ENCODE peak calls at places on chromosomes 16 and 17, in ten cellular contexts. One of them, this sample, is unnamed.
A peak's percentile ranks its signal among the peaks of the same experiment; 100 is the strongest.

GRCh38 chr16:5065813-5066212 is at the start of gene C16orf89:
- DNase-seq in activated T-cell treated with anti-CD3 and anti-CD28 coated beads for 1 hour: no peak
- DNase-seq in fibroblast of pulmonary artery: no peak
- DNase-seq in effector memory CD4-positive, alpha-beta T cell: no peak
- DNase-seq in ovary: no peak
- DNase-seq in AG08396: no peak
- DNase-seq in NB4: no peak
- DNase-seq in activated CD8-positive, alpha-beta T cell treated with anti-CD3 and anti-CD28 coated beads for 36 hours: no peak
- DNase-seq in activated naive CD4-positive, alpha-beta T cell treated with anti-CD3 and anti-CD28 coated beads for 36 hours: no peak
- DNase-seq in uterus: no peak
- DNase-seq in this sample: no peak

GRCh38 chr17:44444735-44445105 is 55.3 kb upstream of the ITGA2B start:
- DNase-seq in uterus: no peak
- DNase-seq in activated T-cell treated with anti-CD3 and anti-CD28 coated beads for 1 hour: no peak
- DNase-seq in NB4: no peak
- DNase-seq in activated CD8-positive, alpha-beta T cell treated with anti-CD3 and anti-CD28 coated beads for 36 hours: no peak
- DNase-seq in ovary: no peak
- DNase-seq in effector memory CD4-positive, alpha-beta T cell: no peak
- DNase-seq in AG08396: no peak
- DNase-seq in fibroblast of pulmonary artery: peak; percentile 28
- DNase-seq in activated naive CD4-positive, alpha-beta T cell treated with anti-CD3 and anti-CD28 coated beads for 36 hours: no peak
- DNase-seq in this sample: no peak

GRCh38 chr17:58232707-58233156 is 5.7 kb upstream of the LPO start:
- DNase-seq in activated naive CD4-positive, alpha-beta T cell treated with anti-CD3 and anti-CD28 coated beads for 36 hours: no peak
- DNase-seq in ovary: no peak
- DNase-seq in activated T-cell treated with anti-CD3 and anti-CD28 coated beads for 1 hour: no peak
- DNase-seq in effector memory CD4-positive, alpha-beta T cell: no peak
- DNase-seq in uterus: no peak
- DNase-seq in NB4: peak; percentile 96
- DNase-seq in fibroblast of pulmonary artery: peak; percentile 88
- DNase-seq in AG08396: peak; percentile 36
- DNase-seq in activated CD8-positive, alpha-beta T cell treated with anti-CD3 and anti-CD28 coated beads for 36 hours: peak; percentile 64
- DNase-seq in this sample: peak; percentile 49

GRCh38 chr17:8955560-8955959 is 9.9 kb downstream of the PIK3R5 start:
- DNase-seq in activated CD8-positive, alpha-beta T cell treated with anti-CD3 and anti-CD28 coated beads for 36 hours: no peak
- DNase-seq in AG08396: no peak
- DNase-seq in uterus: no peak
- DNase-seq in NB4: peak; percentile 67
- DNase-seq in ovary: no peak
- DNase-seq in activated naive CD4-positive, alpha-beta T cell treated with anti-CD3 and anti-CD28 coated beads for 36 hours: no peak
- DNase-seq in activated T-cell treated with anti-CD3 and anti-CD28 coated beads for 1 hour: no peak
- DNase-seq in fibroblast of pulmonary artery: no peak
- DNase-seq in effector memory CD4-positive, alpha-beta T cell: no peak
- DNase-seq in this sample: no peak

GRCh38 chr16:46826618-46827017 is 4.4 kb downstream of the C16orf87 start:
- DNase-seq in NB4: no peak
- DNase-seq in ovary: no peak
- DNase-seq in uterus: no peak
- DNase-seq in effector memory CD4-positive, alpha-beta T cell: no peak
- DNase-seq in activated naive CD4-positive, alpha-beta T cell treated with anti-CD3 and anti-CD28 coated beads for 36 hours: no peak
- DNase-seq in AG08396: no peak
- DNase-seq in activated T-cell treated with anti-CD3 and anti-CD28 coated beads for 1 hour: no peak
- DNase-seq in fibroblast of pulmonary artery: peak; percentile 11
- DNase-seq in activated CD8-positive, alpha-beta T cell treated with anti-CD3 and anti-CD28 coated beads for 36 hours: no peak
- DNase-seq in this sample: no peak

GRCh38 chr16:49563666-49564065 is 190.1 kb downstream of the C16orf78 start:
- DNase-seq in AG08396: no peak
- DNase-seq in fibroblast of pulmonary artery: no peak
- DNase-seq in effector memory CD4-positive, alpha-beta T cell: no peak
- DNase-seq in activated naive CD4-positive, alpha-beta T cell treated with anti-CD3 and anti-CD28 coated beads for 36 hours: no peak
- DNase-seq in activated CD8-positive, alpha-beta T cell treated with anti-CD3 and anti-CD28 coated beads for 36 hours: no peak
- DNase-seq in activated T-cell treated with anti-CD3 and anti-CD28 coated beads for 1 hour: no peak
- DNase-seq in uterus: no peak
- DNase-seq in NB4: no peak
- DNase-seq in ovary: no peak
- DNase-seq in this sample: no peak

GRCh38 chr16:66687906-66688625 is 8.5 kb downstream of the CMTM4 start:
- DNase-seq in ovary: no peak
- DNase-seq in activated CD8-positive, alpha-beta T cell treated with anti-CD3 and anti-CD28 coated beads for 36 hours: no peak
- DNase-seq in uterus: no peak
- DNase-seq in AG08396: no peak
- DNase-seq in activated T-cell treated with anti-CD3 and anti-CD28 coated beads for 1 hour: no peak
- DNase-seq in fibroblast of pulmonary artery: no peak
- DNase-seq in activated naive CD4-positive, alpha-beta T cell treated with anti-CD3 and anti-CD28 coated beads for 36 hours: no peak
- DNase-seq in effector memory CD4-positive, alpha-beta T cell: no peak
- DNase-seq in NB4: no peak
- DNase-seq in this sample: peak; percentile 39

GRCh38 chr17:79792984-79793923 is 3.6 kb downstream of the CBX8 start:
- DNase-seq in fibroblast of pulmonary artery: peak; percentile 76
- DNase-seq in activated naive CD4-positive, alpha-beta T cell treated with anti-CD3 and anti-CD28 coated beads for 36 hours: no peak
- DNase-seq in AG08396: peak; percentile 91
- DNase-seq in NB4: no peak
- DNase-seq in activated CD8-positive, alpha-beta T cell treated with anti-CD3 and anti-CD28 coated beads for 36 hours: no peak
- DNase-seq in ovary: peak; percentile 59
- DNase-seq in uterus: no peak
- DNase-seq in effector memory CD4-positive, alpha-beta T cell: no peak
- DNase-seq in activated T-cell treated with anti-CD3 and anti-CD28 coated beads for 1 hour: no peak
- DNase-seq in this sample: no peak

GRCh38 chr17:20941872-20942271 is 100.9 kb downstream of the USP22 start:
- DNase-seq in fibroblast of pulmonary artery: no peak
- DNase-seq in ovary: no peak
- DNase-seq in activated CD8-positive, alpha-beta T cell treated with anti-CD3 and anti-CD28 coated beads for 36 hours: no peak
- DNase-seq in AG08396: no peak
- DNase-seq in activated naive CD4-positive, alpha-beta T cell treated with anti-CD3 and anti-CD28 coated beads for 36 hours: no peak
- DNase-seq in effector memory CD4-positive, alpha-beta T cell: no peak
- DNase-seq in activated T-cell treated with anti-CD3 and anti-CD28 coated beads for 1 hour: no peak
- DNase-seq in NB4: no peak
- DNase-seq in uterus: no peak
- DNase-seq in this sample: no peak

GRCh38 chr17:82232322-82232785 is 3.5 kb downstream of the SLC16A3 start:
- DNase-seq in activated T-cell treated with anti-CD3 and anti-CD28 coated beads for 1 hour: no peak
- DNase-seq in activated CD8-positive, alpha-beta T cell treated with anti-CD3 and anti-CD28 coated beads for 36 hours: no peak
- DNase-seq in AG08396: no peak
- DNase-seq in NB4: no peak
- DNase-seq in effector memory CD4-positive, alpha-beta T cell: no peak
- DNase-seq in ovary: no peak
- DNase-seq in activated naive CD4-positive, alpha-beta T cell treated with anti-CD3 and anti-CD28 coated beads for 36 hours: no peak
- DNase-seq in uterus: peak; percentile 27
- DNase-seq in fibroblast of pulmonary artery: no peak
- DNase-seq in this sample: no peak

GRCh38 chr17:76032780-76033108 is 5.6 kb upstream of the EVPL start:
- DNase-seq in AG08396: no peak
- DNase-seq in activated CD8-positive, alpha-beta T cell treated with anti-CD3 and anti-CD28 coated beads for 36 hours: no peak
- DNase-seq in effector memory CD4-positive, alpha-beta T cell: no peak
- DNase-seq in NB4: no peak
- DNase-seq in ovary: no peak
- DNase-seq in fibroblast of pulmonary artery: no peak
- DNase-seq in activated T-cell treated with anti-CD3 and anti-CD28 coated beads for 1 hour: no peak
- DNase-seq in uterus: no peak
- DNase-seq in activated naive CD4-positive, alpha-beta T cell treated with anti-CD3 and anti-CD28 coated beads for 36 hours: no peak
- DNase-seq in this sample: no peak

GRCh38 chr17:14307560-14308024 is 6.7 kb downstream of the HS3ST3B1 start:
- DNase-seq in effector memory CD4-positive, alpha-beta T cell: no peak
- DNase-seq in activated T-cell treated with anti-CD3 and anti-CD28 coated beads for 1 hour: no peak
- DNase-seq in ovary: no peak
- DNase-seq in activated naive CD4-positive, alpha-beta T cell treated with anti-CD3 and anti-CD28 coated beads for 36 hours: peak; percentile 57
- DNase-seq in AG08396: peak; percentile 77
- DNase-seq in NB4: no peak
- DNase-seq in fibroblast of pulmonary artery: no peak
- DNase-seq in uterus: no peak
- DNase-seq in activated CD8-positive, alpha-beta T cell treated with anti-CD3 and anti-CD28 coated beads for 36 hours: peak; percentile 52
- DNase-seq in this sample: no peak

GRCh38 chr17:77778636-77779524 is 179.6 kb upstream of the TNRC6C start:
- DNase-seq in ovary: peak; percentile 24
- DNase-seq in fibroblast of pulmonary artery: peak; percentile 10
- DNase-seq in uterus: no peak
- DNase-seq in NB4: no peak
- DNase-seq in activated CD8-positive, alpha-beta T cell treated with anti-CD3 and anti-CD28 coated beads for 36 hours: no peak
- DNase-seq in activated naive CD4-positive, alpha-beta T cell treated with anti-CD3 and anti-CD28 coated beads for 36 hours: no peak
- DNase-seq in activated T-cell treated with anti-CD3 and anti-CD28 coated beads for 1 hour: no peak
- DNase-seq in AG08396: peak; percentile 52
- DNase-seq in effector memory CD4-positive, alpha-beta T cell: no peak
- DNase-seq in this sample: no peak

GRCh38 chr17:47649972-47650524 is 329 bp downstream of the KPNB1 start:
- DNase-seq in activated T-cell treated with anti-CD3 and anti-CD28 coated beads for 1 hour: peak; percentile 33
- DNase-seq in AG08396: no peak
- DNase-seq in NB4: no peak
- DNase-seq in activated naive CD4-positive, alpha-beta T cell treated with anti-CD3 and anti-CD28 coated beads for 36 hours: no peak
- DNase-seq in fibroblast of pulmonary artery: no peak
- DNase-seq in effector memory CD4-positive, alpha-beta T cell: peak; percentile 45
- DNase-seq in activated CD8-positive, alpha-beta T cell treated with anti-CD3 and anti-CD28 coated beads for 36 hours: peak; percentile 68
- DNase-seq in ovary: no peak
- DNase-seq in uterus: no peak
- DNase-seq in this sample: peak; percentile 87

GRCh38 chr16:16928532-16929101 is 542.1 kb downstream of the XYLT1 start:
- DNase-seq in fibroblast of pulmonary artery: no peak
- DNase-seq in AG08396: no peak
- DNase-seq in activated T-cell treated with anti-CD3 and anti-CD28 coated beads for 1 hour: no peak
- DNase-seq in ovary: no peak
- DNase-seq in activated naive CD4-positive, alpha-beta T cell treated with anti-CD3 and anti-CD28 coated beads for 36 hours: no peak
- DNase-seq in NB4: peak; percentile 3
- DNase-seq in uterus: no peak
- DNase-seq in effector memory CD4-positive, alpha-beta T cell: no peak
- DNase-seq in activated CD8-positive, alpha-beta T cell treated with anti-CD3 and anti-CD28 coated beads for 36 hours: no peak
- DNase-seq in this sample: no peak

GRCh38 chr16:17416461-17417221 is 54.1 kb downstream of the XYLT1 start:
- DNase-seq in fibroblast of pulmonary artery: peak; percentile 9
- DNase-seq in activated T-cell treated with anti-CD3 and anti-CD28 coated beads for 1 hour: peak; percentile 13
- DNase-seq in AG08396: peak; percentile 12
- DNase-seq in NB4: peak; percentile 90
- DNase-seq in activated CD8-positive, alpha-beta T cell treated with anti-CD3 and anti-CD28 coated beads for 36 hours: peak; percentile 78
- DNase-seq in activated naive CD4-positive, alpha-beta T cell treated with anti-CD3 and anti-CD28 coated beads for 36 hours: peak; percentile 72
- DNase-seq in effector memory CD4-positive, alpha-beta T cell: peak; percentile 19
- DNase-seq in uterus: no peak
- DNase-seq in ovary: no peak
- DNase-seq in this sample: peak; percentile 95

GRCh38 chr17:59762022-59762825 is 54.8 kb downstream of the VMP1 start:
- DNase-seq in effector memory CD4-positive, alpha-beta T cell: no peak
- DNase-seq in activated CD8-positive, alpha-beta T cell treated with anti-CD3 and anti-CD28 coated beads for 36 hours: peak; percentile 47
- DNase-seq in ovary: no peak
- DNase-seq in activated T-cell treated with anti-CD3 and anti-CD28 coated beads for 1 hour: no peak
- DNase-seq in activated naive CD4-positive, alpha-beta T cell treated with anti-CD3 and anti-CD28 coated beads for 36 hours: peak; percentile 51
- DNase-seq in fibroblast of pulmonary artery: peak; percentile 72
- DNase-seq in uterus: no peak
- DNase-seq in AG08396: no peak
- DNase-seq in NB4: peak; percentile 24
- DNase-seq in this sample: no peak

GRCh38 chr16:56878455-56878854 is 13.4 kb downstream of the SLC12A3 start:
- DNase-seq in effector memory CD4-positive, alpha-beta T cell: no peak
- DNase-seq in NB4: no peak
- DNase-seq in activated naive CD4-positive, alpha-beta T cell treated with anti-CD3 and anti-CD28 coated beads for 36 hours: no peak
- DNase-seq in activated T-cell treated with anti-CD3 and anti-CD28 coated beads for 1 hour: no peak
- DNase-seq in fibroblast of pulmonary artery: no peak
- DNase-seq in uterus: no peak
- DNase-seq in activated CD8-positive, alpha-beta T cell treated with anti-CD3 and anti-CD28 coated beads for 36 hours: no peak
- DNase-seq in AG08396: no peak
- DNase-seq in ovary: no peak
- DNase-seq in this sample: no peak

GRCh38 chr17:31580331-31581021 is 189.0 kb downstream of the RAB11FIP4 start:
- DNase-seq in activated CD8-positive, alpha-beta T cell treated with anti-CD3 and anti-CD28 coated beads for 36 hours: no peak
- DNase-seq in activated T-cell treated with anti-CD3 and anti-CD28 coated beads for 1 hour: no peak
- DNase-seq in AG08396: peak; percentile 65
- DNase-seq in uterus: peak; percentile 39
- DNase-seq in activated naive CD4-positive, alpha-beta T cell treated with anti-CD3 and anti-CD28 coated beads for 36 hours: no peak
- DNase-seq in NB4: peak; percentile 96
- DNase-seq in effector memory CD4-positive, alpha-beta T cell: no peak
- DNase-seq in ovary: peak; percentile 45
- DNase-seq in fibroblast of pulmonary artery: peak; percentile 80
- DNase-seq in this sample: no peak

GRCh38 chr17:81509048-81509686 is 3.4 kb downstream of the ACTG1 start:
- DNase-seq in NB4: no peak
- DNase-seq in effector memory CD4-positive, alpha-beta T cell: no peak
- DNase-seq in activated CD8-positive, alpha-beta T cell treated with anti-CD3 and anti-CD28 coated beads for 36 hours: no peak
- DNase-seq in uterus: no peak
- DNase-seq in fibroblast of pulmonary artery: peak; percentile 47
- DNase-seq in AG08396: no peak
- DNase-seq in activated naive CD4-positive, alpha-beta T cell treated with anti-CD3 and anti-CD28 coated beads for 36 hours: peak; percentile 20
- DNase-seq in activated T-cell treated with anti-CD3 and anti-CD28 coated beads for 1 hour: no peak
- DNase-seq in ovary: no peak
- DNase-seq in this sample: peak; percentile 79

GRCh38 chr17:13698832-13699231 is 97.1 kb upstream of the HS3ST3A1 start:
- DNase-seq in fibroblast of pulmonary artery: no peak
- DNase-seq in ovary: no peak
- DNase-seq in effector memory CD4-positive, alpha-beta T cell: no peak
- DNase-seq in activated CD8-positive, alpha-beta T cell treated with anti-CD3 and anti-CD28 coated beads for 36 hours: no peak
- DNase-seq in uterus: no peak
- DNase-seq in NB4: peak; percentile 14
- DNase-seq in activated naive CD4-positive, alpha-beta T cell treated with anti-CD3 and anti-CD28 coated beads for 36 hours: no peak
- DNase-seq in AG08396: no peak
- DNase-seq in activated T-cell treated with anti-CD3 and anti-CD28 coated beads for 1 hour: no peak
- DNase-seq in this sample: peak; percentile 48

GRCh38 chr17:78737332-78737731 is 44.7 kb downstream of the CYTH1 start:
- DNase-seq in fibroblast of pulmonary artery: peak; percentile 62
- DNase-seq in ovary: no peak
- DNase-seq in activated naive CD4-positive, alpha-beta T cell treated with anti-CD3 and anti-CD28 coated beads for 36 hours: no peak
- DNase-seq in AG08396: peak; percentile 43
- DNase-seq in uterus: no peak
- DNase-seq in effector memory CD4-positive, alpha-beta T cell: no peak
- DNase-seq in activated T-cell treated with anti-CD3 and anti-CD28 coated beads for 1 hour: no peak
- DNase-seq in NB4: peak; percentile 59
- DNase-seq in activated CD8-positive, alpha-beta T cell treated with anti-CD3 and anti-CD28 coated beads for 36 hours: no peak
- DNase-seq in this sample: no peak

GRCh38 chr17:19534562-19535149 is 1.0 kb downstream of the SLC47A1 start:
- DNase-seq in activated naive CD4-positive, alpha-beta T cell treated with anti-CD3 and anti-CD28 coated beads for 36 hours: no peak
- DNase-seq in NB4: no peak
- DNase-seq in ovary: no peak
- DNase-seq in activated T-cell treated with anti-CD3 and anti-CD28 coated beads for 1 hour: no peak
- DNase-seq in fibroblast of pulmonary artery: peak; percentile 16
- DNase-seq in effector memory CD4-positive, alpha-beta T cell: no peak
- DNase-seq in AG08396: no peak
- DNase-seq in uterus: no peak
- DNase-seq in activated CD8-positive, alpha-beta T cell treated with anti-CD3 and anti-CD28 coated beads for 36 hours: peak; percentile 55
- DNase-seq in this sample: no peak

GRCh38 chr17:11950771-11951519 is 46.3 kb downstream of the ZNF18 start:
- DNase-seq in activated naive CD4-positive, alpha-beta T cell treated with anti-CD3 and anti-CD28 coated beads for 36 hours: no peak
- DNase-seq in fibroblast of pulmonary artery: peak; percentile 12
- DNase-seq in uterus: no peak
- DNase-seq in ovary: no peak
- DNase-seq in AG08396: no peak
- DNase-seq in effector memory CD4-positive, alpha-beta T cell: no peak
- DNase-seq in activated CD8-positive, alpha-beta T cell treated with anti-CD3 and anti-CD28 coated beads for 36 hours: no peak
- DNase-seq in activated T-cell treated with anti-CD3 and anti-CD28 coated beads for 1 hour: no peak
- DNase-seq in NB4: no peak
- DNase-seq in this sample: no peak

GRCh38 chr17:74181341-74181740 is 22.1 kb upstream of the RPL38 start:
- DNase-seq in uterus: no peak
- DNase-seq in fibroblast of pulmonary artery: no peak
- DNase-seq in activated naive CD4-positive, alpha-beta T cell treated with anti-CD3 and anti-CD28 coated beads for 36 hours: no peak
- DNase-seq in ovary: no peak
- DNase-seq in effector memory CD4-positive, alpha-beta T cell: no peak
- DNase-seq in activated CD8-positive, alpha-beta T cell treated with anti-CD3 and anti-CD28 coated beads for 36 hours: no peak
- DNase-seq in AG08396: no peak
- DNase-seq in activated T-cell treated with anti-CD3 and anti-CD28 coated beads for 1 hour: no peak
- DNase-seq in NB4: no peak
- DNase-seq in this sample: no peak

GRCh38 chr16:83143788-83144187 is 517.0 kb downstream of the CDH13 start:
- DNase-seq in fibroblast of pulmonary artery: no peak
- DNase-seq in AG08396: peak; percentile 10
- DNase-seq in activated T-cell treated with anti-CD3 and anti-CD28 coated beads for 1 hour: no peak
- DNase-seq in uterus: no peak
- DNase-seq in effector memory CD4-positive, alpha-beta T cell: no peak
- DNase-seq in activated naive CD4-positive, alpha-beta T cell treated with anti-CD3 and anti-CD28 coated beads for 36 hours: no peak
- DNase-seq in NB4: no peak
- DNase-seq in ovary: no peak
- DNase-seq in activated CD8-positive, alpha-beta T cell treated with anti-CD3 and anti-CD28 coated beads for 36 hours: no peak
- DNase-seq in this sample: no peak

GRCh38 chr16:84048306-84048705 is 5.7 kb upstream of the SLC38A8 start:
- DNase-seq in activated naive CD4-positive, alpha-beta T cell treated with anti-CD3 and anti-CD28 coated beads for 36 hours: no peak
- DNase-seq in activated T-cell treated with anti-CD3 and anti-CD28 coated beads for 1 hour: no peak
- DNase-seq in NB4: no peak
- DNase-seq in uterus: no peak
- DNase-seq in effector memory CD4-positive, alpha-beta T cell: no peak
- DNase-seq in AG08396: no peak
- DNase-seq in activated CD8-positive, alpha-beta T cell treated with anti-CD3 and anti-CD28 coated beads for 36 hours: peak; percentile 11
- DNase-seq in fibroblast of pulmonary artery: no peak
- DNase-seq in ovary: no peak
- DNase-seq in this sample: no peak

GRCh38 chr17:46851029-46851741 is at the start of gene WNT9B:
- DNase-seq in activated T-cell treated with anti-CD3 and anti-CD28 coated beads for 1 hour: no peak
- DNase-seq in fibroblast of pulmonary artery: no peak
- DNase-seq in AG08396: no peak
- DNase-seq in activated naive CD4-positive, alpha-beta T cell treated with anti-CD3 and anti-CD28 coated beads for 36 hours: peak; percentile 27
- DNase-seq in activated CD8-positive, alpha-beta T cell treated with anti-CD3 and anti-CD28 coated beads for 36 hours: no peak
- DNase-seq in ovary: no peak
- DNase-seq in uterus: no peak
- DNase-seq in effector memory CD4-positive, alpha-beta T cell: no peak
- DNase-seq in NB4: no peak
- DNase-seq in this sample: no peak